ENCODE peak calls at places on chromosomes 3 and 15, in eight cellular contexts. Z is progenitor cell of endocrine pancreas, A is ovary, N is neural crest cell, O is HFF-Myc, K is OCI-LY7, E is AG09319, S is heart right ventricle. H is an unnamed sample.

GRCh38 chr3:67534594-67534993 is 119.8 kb downstream of the SUCLG2 start:
- DNase-seq in S (no peak), E (no peak), O (no peak), K (no peak), N (no peak), A (no peak), Z (no peak), H (no peak)

GRCh38 chr3:156687023-156687422 is 12.6 kb downstream of the TIPARP start:
- DNase-seq in Z (no peak), K (peak), S (no peak), N (no peak), A (no peak), O (no peak), E (no peak), H (no peak)

GRCh38 chr3:129003578-129004112 is 2.5 kb downstream of the EFCC1 start:
- DNase-seq in E (no peak), Z (peak), O (no peak), N (no peak), K (no peak), A (no peak), S (no peak), H (peak)

GRCh38 chr3:128242818-128243601 is 89.7 kb downstream of the EEFSEC start:
- DNase-seq in O (no peak), Z (no peak), N (no peak), A (no peak), K (no peak), E (no peak), S (no peak), H (no peak)

GRCh38 chr3:125154110-125154509 is 58.4 kb downstream of the SLC12A8 start:
- DNase-seq in S (no peak), A (no peak), K (no peak), O (no peak), Z (no peak), N (no peak), E (no peak), H (no peak)

GRCh38 chr15:78322243-78322642 is 17.9 kb upstream of the CRABP1 start:
- DNase-seq in Z (no peak), S (peak), E (no peak), A (no peak), O (no peak), N (no peak), K (no peak), H (no peak)

GRCh38 chr3:197226179-197226578 is 72.2 kb downstream of the DLG1 start:
- DNase-seq in Z (no peak), O (no peak), E (no peak), S (no peak), N (peak), K (no peak), A (no peak), H (peak)

GRCh38 chr3:116443096-116443793 is 2.0 kb downstream of the LSAMP start:
- DNase-seq in O (no peak), A (no peak), E (no peak), K (no peak), S (no peak), Z (no peak), N (no peak), H (no peak)

GRCh38 chr3:126258670-126259069 is 78.3 kb upstream of the ALDH1L1 start:
- DNase-seq in K (peak), O (peak), Z (no peak), S (no peak), A (no peak), E (no peak), N (no peak), H (no peak)

GRCh38 chr3:160701490-160701889 is 24.5 kb downstream of the ARL14 start:
- DNase-seq in O (no peak), Z (no peak), A (no peak), E (no peak), S (no peak), K (no peak), N (no peak), H (no peak)

GRCh38 chr3:98778852-98779379 is 15.8 kb downstream of the ST3GAL6 start:
- DNase-seq in E (no peak), A (no peak), O (peak), Z (no peak), N (no peak), K (no peak), S (peak), H (no peak)

GRCh38 chr3:147937341-147937740 is 528.2 kb downstream of the ZIC1 start:
- DNase-seq in O (no peak), A (no peak), E (no peak), K (no peak), S (no peak), Z (no peak), N (no peak), H (no peak)

GRCh38 chr15:77481670-77482069 is 61.0 kb downstream of the HMG20A start:
- DNase-seq in S (no peak), N (no peak), A (no peak), O (no peak), E (no peak), K (no peak), Z (no peak), H (no peak)

DNA sequence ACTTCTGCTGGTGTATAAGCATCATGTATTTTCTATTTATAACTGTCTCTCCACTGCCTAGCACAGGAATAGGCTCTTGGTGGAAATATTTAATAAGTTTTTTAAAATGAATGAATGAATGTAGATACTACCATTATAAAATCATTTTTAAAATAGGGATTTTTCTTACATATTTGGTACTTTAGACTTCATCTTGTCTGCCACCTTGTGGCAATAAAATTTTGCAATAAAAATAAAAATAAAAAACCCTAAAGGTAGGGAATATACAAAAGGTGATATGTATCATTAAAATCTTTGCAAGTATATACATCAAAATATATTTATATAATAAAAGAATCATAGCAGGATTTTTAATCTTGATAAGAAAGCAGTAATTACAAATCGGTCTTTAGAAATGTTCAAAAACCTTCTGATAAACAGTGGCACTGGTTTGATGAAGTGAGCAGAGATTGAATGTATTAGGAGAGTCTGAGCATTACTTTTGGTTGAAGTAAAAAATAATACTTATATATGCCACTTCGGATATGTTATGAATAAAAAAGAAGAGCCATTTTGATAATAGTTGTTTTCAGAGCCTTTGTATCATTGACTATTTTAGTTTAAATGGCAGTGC is 95.2 kb downstream of the SPATA16 start:
- DNase-seq in E (no peak), N (no peak), Z (no peak), O (no peak), K (no peak), S (no peak), A (no peak), H (no peak)
- TF ChIP-seq CTCF in E (peak), N (peak), Z (peak), O (no peak), K (peak), S (peak), A (no peak), H (peak)

DNA sequence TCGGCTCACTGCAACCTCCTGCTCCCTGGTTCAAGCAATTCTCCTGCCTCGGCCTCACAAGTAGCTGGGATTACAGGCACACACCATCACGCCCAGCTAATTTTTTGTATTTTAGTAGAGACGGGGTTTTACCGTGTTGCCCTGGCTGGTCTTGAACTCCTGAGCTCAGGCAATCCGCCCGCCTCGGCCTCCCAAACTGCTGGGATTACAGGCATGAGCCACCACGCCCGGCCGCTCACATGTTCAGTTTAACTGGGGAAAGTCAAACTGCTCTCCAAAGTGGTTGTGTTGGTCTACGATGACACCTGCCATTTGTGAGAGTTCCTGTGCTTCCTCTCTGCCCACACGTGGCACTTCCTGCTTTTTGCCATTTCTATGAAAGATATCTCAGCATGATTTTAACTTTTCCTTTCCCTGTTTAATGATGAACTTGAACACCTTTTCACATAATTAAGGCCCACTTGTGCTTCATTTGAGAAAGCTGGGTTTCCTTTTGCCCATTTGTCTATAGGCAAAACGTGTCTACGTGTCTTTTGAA is 877 bp upstream of the GP5 start:
- DNase-seq in O (no peak), E (no peak), A (no peak), N (no peak), Z (no peak), K (peak), S (no peak), H (no peak)
- TF ChIP-seq CTCF in O (no peak), E (no peak), A (no peak), N (no peak), Z (no peak), K (no peak), S (no peak), H (no peak)

DNA sequence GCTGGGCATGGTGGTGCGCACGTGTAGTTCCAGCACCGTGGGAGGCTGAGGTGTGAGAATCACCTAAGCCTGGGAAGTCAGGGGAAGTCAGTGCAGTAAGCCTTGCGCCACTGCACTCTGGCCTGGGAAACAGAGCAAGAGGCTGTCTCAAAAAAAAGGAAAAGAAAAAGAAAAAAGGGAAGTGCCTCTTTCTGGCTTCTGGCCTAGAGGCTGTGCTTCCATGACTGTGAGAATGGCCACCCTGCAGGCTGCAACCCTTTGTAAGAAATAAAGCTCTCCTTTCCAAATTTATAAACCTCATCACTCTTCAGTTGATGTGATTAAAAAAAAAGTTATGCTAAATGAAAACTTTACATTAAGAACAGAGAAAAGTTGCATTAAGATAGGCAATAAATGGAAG is 774.3 kb downstream of the TUSC7 start:
- DNase-seq in A (no peak), Z (no peak), E (no peak), K (no peak), O (no peak), S (no peak), N (no peak), H (no peak)
- TF ChIP-seq CTCF in A (no peak), Z (no peak), E (no peak), K (no peak), O (no peak), S (no peak), N (no peak), H (no peak)

GRCh38 chr3:69426905-69427304 is 41.0 kb upstream of the FRMD4B start:
- DNase-seq in N (no peak), Z (no peak), E (no peak), O (no peak), A (no peak), K (no peak), S (no peak), H (no peak)
- TF ChIP-seq CTCF in N (peak), Z (no peak), E (peak), O (peak), A (no peak), K (no peak), S (peak), H (no peak)

DNA sequence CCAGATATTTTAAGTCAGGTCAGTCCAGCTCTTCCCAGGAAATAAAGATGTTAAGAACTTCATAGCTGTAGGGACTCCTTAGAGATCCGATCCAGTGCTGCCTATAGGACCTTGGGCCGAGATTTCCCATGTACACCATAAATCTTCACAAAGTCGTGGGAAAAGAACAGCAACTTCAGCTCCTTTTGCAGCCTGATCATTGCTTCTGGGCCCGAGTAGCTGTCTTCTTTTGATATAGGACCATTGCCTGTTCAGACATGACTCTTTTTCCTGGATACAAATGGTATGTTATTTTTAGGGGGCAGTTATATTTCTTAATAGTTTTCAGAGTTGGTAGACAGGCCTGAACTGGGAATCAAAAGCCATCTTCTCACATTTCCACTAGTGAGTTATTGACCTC is 20.5 kb downstream of the IL1RAP start:
- DNase-seq in K (no peak), S (no peak), O (no peak), E (no peak), A (no peak), N (no peak), Z (no peak), H (no peak)
- TF ChIP-seq CTCF in K (no peak), S (no peak), O (no peak), E (no peak), A (no peak), N (no peak), Z (no peak), H (no peak)

GRCh38 chr3:184583345-184584000 is 21.9 kb downstream of the EPHB3 start:
- DNase-seq in O (no peak), Z (no peak), K (no peak), S (no peak), A (peak), E (no peak), N (no peak), H (no peak)

GRCh38 chr3:184582583-184582982 is 21.0 kb downstream of the EPHB3 start:
- DNase-seq in K (no peak), Z (no peak), A (no peak), E (no peak), S (peak), N (no peak), O (no peak), H (no peak)

GRCh38 chr3:184585545-184585944 is 24.0 kb downstream of the EPHB3 start:
- DNase-seq in N (no peak), S (no peak), E (no peak), O (no peak), Z (no peak), K (no peak), A (no peak), H (no peak)

GRCh38 chr3:184582998-184583344 is 21.4 kb downstream of the EPHB3 start:
- DNase-seq in E (no peak), N (no peak), Z (no peak), A (no peak), K (no peak), S (no peak), O (no peak), H (no peak)

DNA sequence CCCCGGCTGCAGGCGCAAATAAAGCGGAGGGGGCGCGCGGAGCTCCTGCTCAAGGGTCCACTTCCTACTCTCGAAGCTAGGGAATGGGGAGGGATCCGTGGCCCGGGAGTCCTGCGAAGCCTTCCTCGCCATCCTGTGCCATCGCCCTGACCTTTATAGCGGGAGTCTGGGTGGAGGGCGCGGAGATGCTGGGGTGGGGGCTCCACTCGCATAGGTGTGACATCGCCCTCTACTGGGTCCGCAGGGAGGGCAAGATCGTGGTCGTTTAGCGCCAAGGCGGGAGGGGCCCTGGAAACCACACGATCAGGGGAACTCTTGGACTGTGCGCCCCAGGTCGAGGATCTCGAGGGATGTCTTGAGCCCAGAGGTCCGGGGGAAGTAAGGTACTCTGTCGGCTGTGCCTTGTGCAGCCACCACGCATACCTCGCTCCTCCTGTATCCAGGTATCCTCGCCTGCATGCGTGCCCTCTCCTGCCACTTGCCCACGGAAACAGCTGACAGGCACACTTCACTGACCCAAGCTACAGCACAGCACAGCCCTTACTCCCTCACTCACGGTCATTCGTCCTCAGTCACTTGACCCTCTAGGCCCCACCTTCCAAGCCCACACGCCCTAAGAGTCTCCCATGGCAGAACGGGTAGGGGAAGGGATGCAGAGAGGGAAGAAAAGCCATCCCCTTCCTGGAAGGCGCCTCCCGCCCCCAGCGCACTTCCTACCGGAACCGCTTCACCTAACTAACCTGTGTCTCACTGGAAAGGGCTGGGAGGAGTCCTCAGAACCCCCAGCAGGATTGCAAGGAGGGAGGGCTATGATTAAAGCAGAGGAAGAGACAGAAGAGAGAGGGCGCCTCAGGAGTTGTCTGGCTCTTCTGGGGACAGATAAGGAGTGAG is 22.7 kb downstream of the EPHB3 start:
- DNase-seq in O (no peak), A (peak), Z (no peak), E (no peak), S (no peak), K (no peak), N (no peak), H (peak)
- TF ChIP-seq CTCF in O (no peak), A (peak), Z (peak), E (no peak), S (peak), K (peak), N (peak), H (peak)

GRCh38 chr15:99015677-99016568 is 8.3 kb upstream of the PGPEP1L start:
- DNase-seq in Z (peak), N (peak), K (no peak), E (no peak), O (no peak), S (no peak), A (no peak), H (peak)

GRCh38 chr15:99019558-99020540 is 12.3 kb upstream of the PGPEP1L start:
- DNase-seq in E (peak), N (no peak), Z (no peak), S (no peak), K (no peak), O (no peak), A (no peak), H (no peak)

GRCh38 chr15:99017322-99017701 is 9.7 kb upstream of the PGPEP1L start:
- DNase-seq in S (no peak), E (no peak), O (no peak), Z (no peak), K (no peak), A (no peak), N (no peak), H (no peak)

GRCh38 chr15:99014803-99015676 is 7.4 kb upstream of the PGPEP1L start:
- DNase-seq in E (peak), A (peak), Z (peak), N (peak), S (peak), O (no peak), K (no peak), H (peak)

GRCh38 chr15:99016680-99017321 is 9.2 kb upstream of the PGPEP1L start:
- DNase-seq in N (no peak), K (no peak), E (peak), Z (no peak), O (peak), S (peak), A (no peak), H (no peak)
- TF ChIP-seq CTCF in N (no peak), K (no peak), E (no peak), Z (no peak), O (no peak), S (no peak), A (no peak), H (no peak)

GRCh38 chr3:171867976-171868375 is 24.8 kb downstream of the TMEM212 start:
- DNase-seq in K (peak), O (no peak), S (no peak), Z (no peak), E (no peak), A (no peak), N (no peak), H (no peak)
- TF ChIP-seq CTCF in K (peak), O (peak), S (peak), Z (peak), E (peak), A (no peak), N (peak), H (peak)

GRCh38 chr15:69380100-69380725 is 33.9 kb upstream of the KIF23 start:
- DNase-seq in K (no peak), O (no peak), A (no peak), E (no peak), S (no peak), Z (no peak), N (no peak), H (no peak)
- TF ChIP-seq CTCF in K (peak), O (peak), A (no peak), E (peak), S (no peak), Z (peak), N (peak), H (no peak)

DNA sequence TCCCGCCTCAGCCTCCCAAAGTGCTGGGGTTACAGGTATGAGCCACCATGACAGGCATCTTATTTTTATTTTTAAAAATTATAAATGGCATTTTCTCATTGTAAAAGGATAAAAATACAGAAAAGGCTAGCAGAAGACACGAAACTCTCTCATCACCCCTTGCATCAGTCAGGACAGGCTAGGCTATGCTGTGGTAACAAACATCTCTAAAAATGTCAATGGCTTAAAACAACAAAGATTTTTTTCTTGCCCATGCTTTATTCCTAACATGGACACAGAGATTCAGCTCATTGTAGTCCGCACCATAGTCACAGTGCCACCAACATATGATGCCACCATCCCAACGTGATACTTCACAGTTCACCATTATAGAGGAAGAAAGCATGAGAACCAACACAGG is 34.0 kb upstream of the SEMA4B start:
- DNase-seq in Z (no peak), O (no peak), K (no peak), N (no peak), E (no peak), A (no peak), S (no peak), H (no peak)
- TF ChIP-seq CTCF in Z (no peak), O (no peak), K (no peak), N (no peak), E (no peak), A (no peak), S (no peak), H (no peak)

H was measured in glutamatergic neuron.